ENCODE peak calls at places on chromosomes 1 and 21, in nine cellular contexts. One of them, this sample, is unnamed.

GRCh38 chr1:151887028-151887427 is 22.3 kb downstream of the THEM4 start:
- DNase-seq in activated naive CD8-positive, alpha-beta T cell treated with anti-CD3 and anti-CD28 coated beads, Interleukin-2, amount 50 U/mL, for 24 hours: no peak
- DNase-seq in lower lobe of right lung: no peak
- DNase-seq in brain microvascular endothelial cell: peak; percentile 52
- DNase-seq in stomach: no peak
- DNase-seq in ELR: peak; percentile 55
- DNase-seq in NCI-H774: no peak
- DNase-seq in dermis blood vessel endothelial cell: peak; percentile 66
- DNase-seq in HuH-7.5: no peak
- DNase-seq in this sample: no peak

GRCh38 chr1:160206421-160207117 is 1.4 kb downstream of the PEA15 start:
- DNase-seq in activated naive CD8-positive, alpha-beta T cell treated with anti-CD3 and anti-CD28 coated beads, Interleukin-2, amount 50 U/mL, for 24 hours: no peak
- DNase-seq in lower lobe of right lung: no peak
- DNase-seq in brain microvascular endothelial cell: peak; percentile 87
- DNase-seq in stomach: no peak
- DNase-seq in ELR: peak; percentile 92
- DNase-seq in NCI-H774: no peak
- DNase-seq in dermis blood vessel endothelial cell: peak; percentile 37
- DNase-seq in HuH-7.5: no peak
- DNase-seq in this sample: peak; percentile 61

GRCh38 chr1:11736746-11737639 is 1.1 kb downstream of the AGTRAP start:
- DNase-seq in activated naive CD8-positive, alpha-beta T cell treated with anti-CD3 and anti-CD28 coated beads, Interleukin-2, amount 50 U/mL, for 24 hours: peak; percentile 57
- DNase-seq in lower lobe of right lung: peak; percentile 75
- DNase-seq in brain microvascular endothelial cell: peak; percentile 63
- DNase-seq in stomach: peak; percentile 55
- DNase-seq in ELR: peak; percentile 88
- DNase-seq in NCI-H774: no peak
- DNase-seq in dermis blood vessel endothelial cell: peak; percentile 56
- DNase-seq in HuH-7.5: peak; percentile 42
- DNase-seq in this sample: peak; percentile 48

GRCh38 chr1:16017461-16018303 is at the start of gene HSPB7:
- DNase-seq in activated naive CD8-positive, alpha-beta T cell treated with anti-CD3 and anti-CD28 coated beads, Interleukin-2, amount 50 U/mL, for 24 hours: no peak
- DNase-seq in lower lobe of right lung: peak; percentile 69
- DNase-seq in brain microvascular endothelial cell: peak; percentile 60
- DNase-seq in stomach: peak; percentile 81
- DNase-seq in ELR: no peak
- DNase-seq in NCI-H774: no peak
- DNase-seq in dermis blood vessel endothelial cell: no peak
- DNase-seq in HuH-7.5: no peak
- DNase-seq in this sample: peak; percentile 12

GRCh38 chr21:43726686-43727570 is 8.0 kb downstream of the PDXK start:
- DNase-seq in activated naive CD8-positive, alpha-beta T cell treated with anti-CD3 and anti-CD28 coated beads, Interleukin-2, amount 50 U/mL, for 24 hours: no peak
- DNase-seq in lower lobe of right lung: peak; percentile 81
- DNase-seq in brain microvascular endothelial cell: no peak
- DNase-seq in stomach: no peak
- DNase-seq in ELR: no peak
- DNase-seq in NCI-H774: no peak
- DNase-seq in dermis blood vessel endothelial cell: no peak
- DNase-seq in HuH-7.5: no peak
- DNase-seq in this sample: no peak

GRCh38 chr1:41418868-41419583 is 57.8 kb downstream of the FOXO6 start:
- DNase-seq in activated naive CD8-positive, alpha-beta T cell treated with anti-CD3 and anti-CD28 coated beads, Interleukin-2, amount 50 U/mL, for 24 hours: no peak
- DNase-seq in lower lobe of right lung: peak; percentile 77
- DNase-seq in brain microvascular endothelial cell: peak; percentile 79
- DNase-seq in stomach: peak; percentile 90
- DNase-seq in ELR: peak; percentile 94
- DNase-seq in NCI-H774: no peak
- DNase-seq in dermis blood vessel endothelial cell: peak; percentile 85
- DNase-seq in HuH-7.5: no peak
- DNase-seq in this sample: peak; percentile 82

GRCh38 chr1:206887701-206888100 is 9.5 kb upstream of the IL24 start:
- DNase-seq in activated naive CD8-positive, alpha-beta T cell treated with anti-CD3 and anti-CD28 coated beads, Interleukin-2, amount 50 U/mL, for 24 hours: no peak
- DNase-seq in lower lobe of right lung: no peak
- DNase-seq in brain microvascular endothelial cell: no peak
- DNase-seq in stomach: no peak
- DNase-seq in ELR: peak; percentile 67
- DNase-seq in NCI-H774: no peak
- DNase-seq in dermis blood vessel endothelial cell: no peak
- DNase-seq in HuH-7.5: no peak
- DNase-seq in this sample: no peak

GRCh38 chr1:165828581-165829329 is 1.3 kb downstream of the UCK2 start:
- DNase-seq in activated naive CD8-positive, alpha-beta T cell treated with anti-CD3 and anti-CD28 coated beads, Interleukin-2, amount 50 U/mL, for 24 hours: peak; percentile 37
- DNase-seq in lower lobe of right lung: peak; percentile 52
- DNase-seq in brain microvascular endothelial cell: peak; percentile 80
- DNase-seq in stomach: peak; percentile 67
- DNase-seq in ELR: peak; percentile 92
- DNase-seq in NCI-H774: peak; percentile 86
- DNase-seq in dermis blood vessel endothelial cell: peak; percentile 87
- DNase-seq in HuH-7.5: peak; percentile 60
- DNase-seq in this sample: peak; percentile 89

GRCh38 chr1:108767115-108767514 is 20.6 kb downstream of the STXBP3 start:
- DNase-seq in activated naive CD8-positive, alpha-beta T cell treated with anti-CD3 and anti-CD28 coated beads, Interleukin-2, amount 50 U/mL, for 24 hours: no peak
- DNase-seq in lower lobe of right lung: no peak
- DNase-seq in brain microvascular endothelial cell: no peak
- DNase-seq in stomach: no peak
- DNase-seq in ELR: no peak
- DNase-seq in NCI-H774: no peak
- DNase-seq in dermis blood vessel endothelial cell: peak; percentile 90
- DNase-seq in HuH-7.5: no peak
- DNase-seq in this sample: peak; percentile 82

GRCh38 chr1:208183977-208184901 is 59.9 kb downstream of the PLXNA2 start:
- DNase-seq in activated naive CD8-positive, alpha-beta T cell treated with anti-CD3 and anti-CD28 coated beads, Interleukin-2, amount 50 U/mL, for 24 hours: no peak
- DNase-seq in lower lobe of right lung: peak; percentile 52
- DNase-seq in brain microvascular endothelial cell: peak; percentile 45
- DNase-seq in stomach: peak; percentile 36
- DNase-seq in ELR: peak; percentile 94
- DNase-seq in NCI-H774: no peak
- DNase-seq in dermis blood vessel endothelial cell: no peak
- DNase-seq in HuH-7.5: peak; percentile 39
- DNase-seq in this sample: no peak

GRCh38 chr1:170306948-170307347 is 161.2 kb downstream of the NTMT2 start:
- DNase-seq in activated naive CD8-positive, alpha-beta T cell treated with anti-CD3 and anti-CD28 coated beads, Interleukin-2, amount 50 U/mL, for 24 hours: no peak
- DNase-seq in lower lobe of right lung: no peak
- DNase-seq in brain microvascular endothelial cell: no peak
- DNase-seq in stomach: no peak
- DNase-seq in ELR: no peak
- DNase-seq in NCI-H774: no peak
- DNase-seq in dermis blood vessel endothelial cell: no peak
- DNase-seq in HuH-7.5: no peak
- DNase-seq in this sample: no peak

GRCh38 chr1:61162513-61163274 is 80.3 kb downstream of the NFIA start:
- DNase-seq in activated naive CD8-positive, alpha-beta T cell treated with anti-CD3 and anti-CD28 coated beads, Interleukin-2, amount 50 U/mL, for 24 hours: no peak
- DNase-seq in lower lobe of right lung: no peak
- DNase-seq in brain microvascular endothelial cell: no peak
- DNase-seq in stomach: no peak
- DNase-seq in ELR: no peak
- DNase-seq in NCI-H774: no peak
- DNase-seq in dermis blood vessel endothelial cell: peak; percentile 23
- DNase-seq in HuH-7.5: no peak
- DNase-seq in this sample: peak; percentile 31

GRCh38 chr1:187476671-187477070 is 647.9 kb downstream of the PLA2G4A start:
- DNase-seq in activated naive CD8-positive, alpha-beta T cell treated with anti-CD3 and anti-CD28 coated beads, Interleukin-2, amount 50 U/mL, for 24 hours: no peak
- DNase-seq in lower lobe of right lung: no peak
- DNase-seq in brain microvascular endothelial cell: no peak
- DNase-seq in stomach: no peak
- DNase-seq in ELR: peak; percentile 58
- DNase-seq in NCI-H774: no peak
- DNase-seq in dermis blood vessel endothelial cell: peak; percentile 10
- DNase-seq in HuH-7.5: no peak
- DNase-seq in this sample: peak; percentile 36

GRCh38 chr1:223870617-223871574 is 25.1 kb upstream of the TP53BP2 start:
- DNase-seq in activated naive CD8-positive, alpha-beta T cell treated with anti-CD3 and anti-CD28 coated beads, Interleukin-2, amount 50 U/mL, for 24 hours: no peak
- DNase-seq in lower lobe of right lung: peak; percentile 76
- DNase-seq in brain microvascular endothelial cell: no peak
- DNase-seq in stomach: no peak
- DNase-seq in ELR: no peak
- DNase-seq in NCI-H774: no peak
- DNase-seq in dermis blood vessel endothelial cell: no peak
- DNase-seq in HuH-7.5: no peak
- DNase-seq in this sample: no peak

GRCh38 chr1:178091986-178092745 is 1.7 kb upstream of the RASAL2 start:
- DNase-seq in activated naive CD8-positive, alpha-beta T cell treated with anti-CD3 and anti-CD28 coated beads, Interleukin-2, amount 50 U/mL, for 24 hours: no peak
- DNase-seq in lower lobe of right lung: no peak
- DNase-seq in brain microvascular endothelial cell: no peak
- DNase-seq in stomach: no peak
- DNase-seq in ELR: peak; percentile 24
- DNase-seq in NCI-H774: no peak
- DNase-seq in dermis blood vessel endothelial cell: no peak
- DNase-seq in HuH-7.5: no peak
- DNase-seq in this sample: no peak

GRCh38 chr1:229114315-229114714 is 156.6 kb upstream of the RAB4A start:
- DNase-seq in activated naive CD8-positive, alpha-beta T cell treated with anti-CD3 and anti-CD28 coated beads, Interleukin-2, amount 50 U/mL, for 24 hours: no peak
- DNase-seq in lower lobe of right lung: no peak
- DNase-seq in brain microvascular endothelial cell: no peak
- DNase-seq in stomach: no peak
- DNase-seq in ELR: no peak
- DNase-seq in NCI-H774: no peak
- DNase-seq in dermis blood vessel endothelial cell: no peak
- DNase-seq in HuH-7.5: no peak
- DNase-seq in this sample: no peak

GRCh38 chr1:227234998-227235405 is 83.3 kb downstream of the CDC42BPA start:
- DNase-seq in activated naive CD8-positive, alpha-beta T cell treated with anti-CD3 and anti-CD28 coated beads, Interleukin-2, amount 50 U/mL, for 24 hours: no peak
- DNase-seq in lower lobe of right lung: no peak
- DNase-seq in brain microvascular endothelial cell: peak; percentile 77
- DNase-seq in stomach: no peak
- DNase-seq in ELR: peak; percentile 79
- DNase-seq in NCI-H774: no peak
- DNase-seq in dermis blood vessel endothelial cell: peak; percentile 88
- DNase-seq in HuH-7.5: peak; percentile 55
- DNase-seq in this sample: peak; percentile 68

GRCh38 chr1:94614168-94614815 is 72.7 kb upstream of the F3 start:
- DNase-seq in activated naive CD8-positive, alpha-beta T cell treated with anti-CD3 and anti-CD28 coated beads, Interleukin-2, amount 50 U/mL, for 24 hours: no peak
- DNase-seq in lower lobe of right lung: no peak
- DNase-seq in brain microvascular endothelial cell: no peak
- DNase-seq in stomach: no peak
- DNase-seq in ELR: no peak
- DNase-seq in NCI-H774: no peak
- DNase-seq in dermis blood vessel endothelial cell: no peak
- DNase-seq in HuH-7.5: no peak
- DNase-seq in this sample: no peak

GRCh38 chr1:243229526-243229925 is 25.6 kb downstream of the CEP170 start:
- DNase-seq in activated naive CD8-positive, alpha-beta T cell treated with anti-CD3 and anti-CD28 coated beads, Interleukin-2, amount 50 U/mL, for 24 hours: no peak
- DNase-seq in lower lobe of right lung: no peak
- DNase-seq in brain microvascular endothelial cell: no peak
- DNase-seq in stomach: no peak
- DNase-seq in ELR: no peak
- DNase-seq in NCI-H774: no peak
- DNase-seq in dermis blood vessel endothelial cell: peak; percentile 38
- DNase-seq in HuH-7.5: no peak
- DNase-seq in this sample: peak; percentile 15

This sample was measured in lung microvascular endothelial cell.